ENCODE peak calls at places on chromosomes 12 and 14, in seven cellular contexts. H is MM.1S, I is SK-N-SH, P is left ventricle myocardium inferior, E is body of pancreas, B is HCT116, R is heart right ventricle. F is an unnamed sample. For H3K9me3 and H3K27me3, the result is how much of the 10 kb centered on the place peaks cover.

GRCh38 chr14:74599201-74599809 is 12.7 kb downstream of the LTBP2 start:
- DNase-seq in I (no peak), E (no peak), H (no peak), R (no peak), P (no peak), B (no peak), F (no peak)

GRCh38 chr14:26549571-26549970 is 48.3 kb downstream of the NOVA1 start:
- DNase-seq in H (no peak), R (no peak), E (no peak), P (no peak), B (no peak), I (no peak), F (no peak)

GRCh38 chr12:92602930-92603623 is 99.7 kb upstream of the PLEKHG7 start:
- DNase-seq in E (no peak), H (no peak), I (no peak), B (no peak), P (no peak), R (no peak), F (no peak)

GRCh38 chr12:30989754-30990153 is 63.2 kb downstream of the TSPAN11 start:
- DNase-seq in E (peak), I (peak), H (peak), R (peak), B (no peak), P (peak), F (no peak)

GRCh38 chr12:47238665-47239064 is 158.9 kb upstream of the AMIGO2 start:
- DNase-seq in H (no peak), E (no peak), R (no peak), I (no peak), P (no peak), B (no peak), F (no peak)

GRCh38 chr12:78696267-78696666 is 168.3 kb upstream of the SYT1 start:
- DNase-seq in B (no peak), P (no peak), R (no peak), H (no peak), I (no peak), E (no peak), F (no peak)

GRCh38 chr14:75318353-75318752 is 39.7 kb downstream of the FOS start:
- DNase-seq in E (no peak), H (no peak), P (no peak), B (no peak), R (no peak), I (no peak), F (no peak)

GRCh38 chr14:67569651-67570290 is 30.3 kb downstream of the PIGH start:
- DNase-seq in R (no peak), H (no peak), B (no peak), I (no peak), E (no peak), P (no peak), F (no peak)

GRCh38 chr14:39467889-39468524 is 35.8 kb upstream of the FBXO33 start:
- DNase-seq in P (no peak), R (no peak), B (peak), E (no peak), H (peak), I (no peak), F (no peak)

GRCh38 chr14:73180385-73180805 is 44.1 kb downstream of the PSEN1 start:
- DNase-seq in H (no peak), R (no peak), P (no peak), E (no peak), I (no peak), B (no peak), F (peak)

GRCh38 chr14:104557766-104558165 is 21.8 kb upstream of the C14orf180 start:
- DNase-seq in I (no peak), B (no peak), E (peak), R (no peak), H (no peak), P (peak), F (no peak)

GRCh38 chr12:132429932-132430643 is 59.9 kb upstream of the FBRSL1 start:
- DNase-seq in H (peak), P (no peak), I (no peak), R (no peak), E (peak), B (peak), F (no peak)

GRCh38 chr14:31950760-31951637 is 126.1 kb upstream of the ARHGAP5 start:
- DNase-seq in R (peak), E (no peak), H (no peak), B (no peak), P (peak), I (peak), F (peak)

GRCh38 chr14:52733824-52734223 is 3.9 kb downstream of the STYX start:
- DNase-seq in P (no peak), H (no peak), I (no peak), B (no peak), E (no peak), R (no peak), F (no peak)

GRCh38 chr12:13229504-13229903 is 33.0 kb downstream of the EMP1 start:
- DNase-seq in E (no peak), P (no peak), H (no peak), I (no peak), R (no peak), B (no peak), F (no peak)

GRCh38 chr12:59182191-59182590 is 261.9 kb upstream of the LRIG3 start:
- DNase-seq in P (no peak), H (peak), R (no peak), B (no peak), I (no peak), E (no peak), F (no peak)

GRCh38 chr12:84842406-84843013 is 70.1 kb downstream of the SLC6A15 start:
- DNase-seq in B (peak), P (no peak), E (no peak), I (peak), H (peak), R (no peak), F (no peak)

GRCh38 chr12:93109794-93110203 is 180.7 kb upstream of the EEA1 start:
- DNase-seq in P (no peak), H (no peak), B (no peak), E (no peak), I (no peak), R (no peak), F (no peak)

GRCh38 chr14:31278883-31279282 is 71.3 kb upstream of the HECTD1 start:
- DNase-seq in P (no peak), R (no peak), I (no peak), B (no peak), E (no peak), H (no peak), F (no peak)

GRCh38 chr12:4900327-4900726 is 9.4 kb upstream of the KCNA1 start:
- DNase-seq in E (no peak), P (no peak), H (no peak), I (no peak), B (no peak), R (no peak), F (no peak)

GRCh38 chr12:15423629-15424028 is 101.3 kb downstream of the PTPRO start:
- DNase-seq in I (no peak), H (no peak), E (no peak), P (no peak), R (no peak), B (no peak), F (no peak)

GRCh38 chr12:23525450-23526072 is 423.9 kb downstream of the SOX5 start:
- DNase-seq in R (no peak), I (no peak), E (no peak), P (no peak), B (no peak), H (no peak), F (no peak)

GRCh38 chr12:108333898-108334699 is 5.0 kb downstream of the CMKLR1 start:
- DNase-seq in R (no peak), P (no peak), E (no peak), B (no peak), I (no peak), H (no peak), F (no peak)

GRCh38 chr12:124747426-124748161 is 116.1 kb downstream of the SCARB1 start:
- DNase-seq in R (no peak), B (no peak), H (no peak), I (no peak), E (no peak), P (no peak), F (no peak)

GRCh38 chr12:85874064-85874463 is at the start of gene NTS:
- DNase-seq in R (no peak), B (no peak), H (no peak), P (no peak), E (no peak), I (no peak), F (no peak)

GRCh38 chr12:41008472-41008871 is 179.6 kb upstream of the PDZRN4 start:
- DNase-seq in B (no peak), E (no peak), I (no peak), P (no peak), R (no peak), H (no peak), F (no peak)

GRCh38 chr14:102819176-102819628 is 42.0 kb downstream of the TRAF3 start:
- DNase-seq in I (no peak), B (no peak), P (no peak), H (peak), R (no peak), E (no peak), F (no peak)
- TF ChIP-seq CTCF in I (no peak), B (no peak), P (no peak), H (no peak), R (no peak), E (no peak), F (no peak)

GRCh38 chr14:105881021-105881930 is 354.9 kb downstream of the TMEM121 start:
- DNase-seq in B (no peak), E (peak), I (no peak), P (peak), R (no peak), H (no peak), F (peak)

GRCh38 chr14:105884808-105885281 is 358.5 kb downstream of the TMEM121 start:
- DNase-seq in H (no peak), B (no peak), I (no peak), R (no peak), E (peak), P (no peak), F (peak)

GRCh38 chr14:105883066-105884005 is 357.0 kb downstream of the TMEM121 start:
- DNase-seq in I (no peak), H (no peak), R (peak), E (peak), B (no peak), P (peak), F (no peak)

GRCh38 chr14:105880616-105881015 is 354.2 kb downstream of the TMEM121 start:
- DNase-seq in E (peak), H (no peak), R (no peak), I (no peak), P (no peak), B (no peak), F (no peak)

GRCh38 chr14:105882626-105883025 is 356.2 kb downstream of the TMEM121 start:
- DNase-seq in R (no peak), E (no peak), B (no peak), I (no peak), P (peak), H (no peak), F (no peak)
- H3K9me3 ChIP-seq in R (under half), E (under half), B (under half), I (under half), P (under half), H (under half), F (under half)

DNA sequence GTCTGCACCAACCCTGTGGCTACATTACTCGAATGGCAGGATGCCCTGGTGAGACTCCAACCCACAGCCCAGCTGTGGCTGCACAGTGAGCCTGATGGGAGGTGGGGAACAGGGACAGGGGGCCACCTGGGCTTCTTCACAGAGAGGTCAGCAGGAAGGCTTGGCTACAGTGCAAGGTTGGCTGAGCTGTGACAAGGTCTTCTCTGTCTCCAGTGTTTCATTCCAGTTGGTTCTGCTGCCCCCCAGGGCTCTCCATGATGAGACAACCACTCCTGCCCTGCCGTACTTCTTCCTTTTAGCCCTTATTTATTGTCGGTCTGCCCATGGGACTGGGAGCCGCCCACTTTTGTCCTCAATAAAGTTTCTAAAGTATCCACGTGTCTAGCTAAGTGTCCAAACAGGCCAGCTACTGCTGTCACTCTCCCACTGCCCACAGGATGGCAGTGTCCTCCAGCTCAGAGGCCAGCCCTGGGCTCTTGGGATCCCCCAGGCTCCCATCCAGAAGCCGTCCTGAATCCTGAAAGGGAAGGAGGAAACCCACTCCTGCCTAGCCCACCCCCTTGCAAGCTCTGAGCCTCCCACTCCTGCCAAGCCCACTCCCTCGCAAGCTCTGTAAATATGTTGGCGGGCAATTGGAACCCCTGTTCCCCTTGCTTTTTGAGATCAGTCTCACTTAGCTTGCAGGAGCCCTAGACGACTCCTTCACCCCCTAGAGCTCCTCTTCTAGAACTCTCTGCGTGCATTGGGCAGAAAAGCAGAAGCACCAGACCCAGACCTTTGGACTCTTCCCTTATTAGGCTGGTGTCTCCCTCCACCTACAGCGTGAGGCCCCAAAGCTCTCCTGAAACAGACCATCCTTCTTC is 5.4 kb downstream of the C1QL4 start:
- DNase-seq in I (peak), R (peak), E (peak), B (peak), H (no peak), P (peak), F (peak)
- H3K27me3 ChIP-seq in I (under half), R (under half), E (under half), B (under half), H (under half), P (half or more), F (under half)

GRCh38 chr14:76918751-76919421 is 92.7 kb downstream of the LRRC74A start:
- DNase-seq in E (peak), P (peak), H (no peak), B (peak), R (peak), I (peak), F (peak)
- TF ChIP-seq CTCF in E (peak), P (peak), H (no peak), B (peak), R (no peak), I (peak), F (peak)

DNA sequence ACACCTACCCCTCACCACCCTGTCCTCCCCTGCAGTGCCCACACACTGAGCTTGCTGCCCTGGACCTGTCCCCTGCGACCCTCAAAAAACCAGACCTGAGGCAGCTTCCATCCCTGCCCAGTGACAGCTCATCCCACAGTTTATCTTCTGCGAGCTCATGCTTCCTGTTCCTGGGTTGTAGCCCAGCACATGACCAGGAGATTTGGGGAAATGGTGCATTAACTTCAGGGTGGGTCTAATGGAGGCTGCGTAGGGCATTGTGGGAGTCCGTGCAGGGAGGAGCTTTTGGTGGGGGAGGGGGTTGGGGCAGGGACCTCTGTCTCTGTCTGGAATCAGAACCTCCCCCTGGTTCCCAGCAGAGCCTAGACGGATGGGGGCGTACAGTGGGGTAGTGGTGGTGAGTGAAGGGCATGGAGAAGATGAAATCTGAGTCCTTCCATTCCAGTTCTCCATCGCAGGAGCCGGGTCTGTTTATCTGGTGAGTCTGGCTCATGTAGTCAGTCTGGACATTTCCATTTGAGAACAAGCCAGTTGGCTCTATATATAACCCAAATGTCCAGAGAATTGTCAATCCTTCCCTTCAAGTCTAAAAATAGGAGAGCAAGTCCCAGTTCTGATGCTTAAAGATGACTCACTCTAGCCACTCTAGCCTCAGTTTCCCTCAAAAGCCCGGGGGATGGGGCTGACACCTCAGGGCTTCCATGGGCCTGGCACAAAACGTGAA is 270.9 kb downstream of the CACNA1C start:
- DNase-seq in B (no peak), I (no peak), R (peak), E (no peak), H (no peak), P (no peak), F (no peak)
- H3K9me3 ChIP-seq in B (under half), I (under half), R (under half), E (under half), H (under half), P (under half), F (under half)

GRCh38 chr14:90426663-90427062 is 29.8 kb downstream of the CALM1 start:
- DNase-seq in H (no peak), B (no peak), E (no peak), P (peak), I (peak), R (peak), F (peak)

GRCh38 chr14:90424686-90425255 is 27.9 kb downstream of the CALM1 start:
- DNase-seq in R (no peak), B (no peak), I (no peak), P (no peak), E (no peak), H (no peak), F (no peak)

GRCh38 chr14:90426031-90426540 is 29.3 kb downstream of the CALM1 start:
- DNase-seq in E (no peak), H (no peak), P (no peak), B (no peak), R (no peak), I (no peak), F (no peak)

GRCh38 chr14:90424075-90424474 is 27.2 kb downstream of the CALM1 start:
- DNase-seq in E (no peak), B (no peak), R (no peak), H (no peak), I (no peak), P (no peak), F (no peak)

DNA sequence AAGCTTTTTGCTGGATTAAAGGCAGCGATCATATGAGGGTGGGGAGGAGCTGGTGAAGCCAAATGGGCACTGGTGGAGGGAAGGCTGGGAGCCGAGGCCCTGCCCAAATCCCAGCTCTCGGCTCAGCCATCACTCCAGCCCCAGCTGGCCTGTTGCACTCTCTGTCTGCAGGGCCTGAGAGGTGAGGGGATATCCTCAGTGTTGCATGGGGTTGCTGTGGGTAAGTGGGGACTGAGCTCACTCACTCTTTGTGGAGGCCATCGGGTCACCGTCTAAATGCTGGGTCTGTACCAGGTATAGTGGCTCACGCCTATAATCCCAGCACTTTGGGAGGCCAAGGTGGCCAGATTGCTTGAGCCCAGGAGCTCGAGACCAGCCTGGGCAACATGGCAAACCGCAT is 28.7 kb downstream of the CALM1 start:
- DNase-seq in P (no peak), H (no peak), I (no peak), B (no peak), R (no peak), E (no peak), F (no peak)
- H3K27me3 ChIP-seq in P (under half), H (under half), I (under half), B (under half), R (under half), E (under half), F (under half)

DNA sequence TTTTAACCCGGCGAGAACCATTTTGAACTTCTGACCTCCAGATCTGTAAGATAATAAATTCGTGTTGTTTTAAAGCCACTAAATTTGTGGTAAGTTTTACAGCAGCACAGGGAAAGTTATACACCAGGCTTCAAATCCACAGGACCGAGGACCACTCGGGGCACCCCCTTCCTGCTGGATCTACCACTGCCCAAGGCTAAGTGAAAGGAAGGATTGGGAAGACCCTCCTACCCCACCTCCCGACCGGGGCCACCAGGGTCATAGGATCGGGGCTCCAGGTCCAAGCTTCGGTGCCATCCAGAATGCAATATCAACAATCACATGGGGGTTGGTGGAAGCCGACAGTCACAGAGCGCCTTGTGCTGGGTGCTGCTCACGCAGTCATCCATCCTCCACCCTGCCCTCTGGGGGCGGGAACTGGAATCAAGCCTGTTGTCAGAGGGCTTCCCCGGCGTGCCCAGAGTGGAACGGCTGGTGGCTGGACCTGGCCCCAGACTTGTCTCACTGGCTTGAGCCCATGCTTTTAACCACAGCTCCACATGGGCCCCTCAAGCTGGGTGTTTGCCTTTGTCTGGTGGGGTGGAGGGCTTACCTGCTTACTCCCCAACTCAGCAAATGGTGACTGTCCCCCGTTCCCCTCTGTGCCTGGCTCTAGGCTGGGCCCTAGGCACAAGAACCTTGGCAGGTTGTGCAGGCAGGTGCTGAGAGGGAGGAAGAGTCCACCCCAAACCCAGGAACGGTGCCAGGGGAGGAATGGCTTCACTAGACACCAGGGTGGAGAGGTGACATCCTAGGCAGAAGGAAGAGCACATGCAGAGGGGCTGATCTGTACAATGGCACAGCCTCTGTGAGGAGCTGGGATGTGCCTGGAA is 180.3 kb upstream of the RTL1 start:
- DNase-seq in H (no peak), I (no peak), R (no peak), E (no peak), P (no peak), B (peak), F (peak)
- TF ChIP-seq CTCF in H (no peak), I (peak), R (no peak), E (no peak), P (no peak), B (peak), F (no peak)

DNA sequence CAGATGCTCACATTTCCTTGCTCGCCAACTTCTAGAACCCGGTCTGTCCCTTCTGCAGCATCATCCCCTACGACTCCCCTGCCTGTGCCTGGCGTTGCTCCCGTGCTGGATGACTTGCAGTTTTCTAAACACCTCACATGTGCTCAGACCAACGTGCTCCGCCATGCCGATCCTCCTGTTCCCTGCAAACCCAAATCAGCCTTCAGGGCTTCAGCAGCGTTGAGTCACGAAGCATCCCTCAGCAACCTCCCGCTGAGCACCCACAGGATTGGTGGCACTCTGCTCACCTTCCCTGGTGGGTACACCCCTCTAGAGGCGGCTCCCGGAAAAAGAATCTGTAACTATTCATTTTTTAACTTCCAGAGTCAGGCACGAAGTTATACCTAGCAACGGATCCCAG is 2.8 kb upstream of the PIWIL1 start:
- DNase-seq in H (no peak), E (no peak), I (no peak), R (no peak), B (no peak), P (no peak), F (no peak)
- H3K9me3 ChIP-seq in H (under half), E (under half), I (under half), R (under half), B (under half), P (under half), F (under half)

GRCh38 chr12:34393086-34393820 is 371.0 kb downstream of the ALG10 start:
- DNase-seq in R (peak), H (no peak), I (no peak), B (no peak), P (peak), E (no peak), F (no peak)
- H3K27me3 ChIP-seq in R (under half), H (under half), I (half or more), B (under half), P (half or more), E (under half), F (under half)